ENCODE peak calls at places on chromosomes 16 and 17, in six cellular contexts. One of them, this sample, is unnamed.

GRCh38 chr17:75110307-75110937 is 653 bp downstream of the ARMC7 start:
- DNase-seq in H1: peak; percentile 77
- DNase-seq in HepG2: no peak
- DNase-seq in HCT116: no peak
- DNase-seq in K562: no peak
- DNase-seq in GM12878: no peak
- DNase-seq in this sample: no peak

GRCh38 chr16:70730944-70731343 is 45.1 kb upstream of the MTSS2 start:
- DNase-seq in H1: no peak
- DNase-seq in HepG2: no peak
- DNase-seq in HCT116: no peak
- DNase-seq in K562: no peak
- DNase-seq in GM12878: no peak
- DNase-seq in this sample: no peak

GRCh38 chr16:26605872-26606271 is 460.9 kb upstream of the C16orf82 start:
- DNase-seq in H1: no peak
- DNase-seq in HepG2: no peak
- DNase-seq in HCT116: no peak
- DNase-seq in K562: no peak
- DNase-seq in GM12878: no peak
- DNase-seq in this sample: no peak

GRCh38 chr16:13994239-13995106 is 74.5 kb downstream of the ERCC4 start:
- DNase-seq in H1: no peak
- DNase-seq in HepG2: no peak
- DNase-seq in HCT116: no peak
- DNase-seq in K562: no peak
- DNase-seq in GM12878: no peak
- DNase-seq in this sample: no peak

GRCh38 chr16:75506567-75506966 is 11.3 kb upstream of the CHST6 start:
- DNase-seq in H1: no peak
- DNase-seq in HepG2: peak; percentile 79
- DNase-seq in HCT116: peak; percentile 73
- DNase-seq in K562: no peak
- DNase-seq in GM12878: no peak
- DNase-seq in this sample: no peak

GRCh38 chr16:78447164-78447563 is 347.7 kb downstream of the WWOX start:
- DNase-seq in H1: no peak
- DNase-seq in HepG2: no peak
- DNase-seq in HCT116: no peak
- DNase-seq in K562: no peak
- DNase-seq in GM12878: no peak
- DNase-seq in this sample: no peak

GRCh38 chr17:76575570-76575969 is 10.1 kb downstream of the ST6GALNAC2 start:
- DNase-seq in H1: no peak
- DNase-seq in HepG2: no peak
- DNase-seq in HCT116: no peak
- DNase-seq in K562: no peak
- DNase-seq in GM12878: no peak
- DNase-seq in this sample: no peak

GRCh38 chr17:69357701-69358100 is 30.8 kb upstream of the ABCA5 start:
- DNase-seq in H1: no peak
- DNase-seq in HepG2: peak; percentile 32
- DNase-seq in HCT116: no peak
- DNase-seq in K562: no peak
- DNase-seq in GM12878: no peak
- DNase-seq in this sample: no peak

GRCh38 chr16:1961651-1962067 is 2.3 kb downstream of the NDUFB10 start:
- DNase-seq in H1: no peak
- DNase-seq in HepG2: peak; percentile 49
- DNase-seq in HCT116: no peak
- DNase-seq in K562: no peak
- DNase-seq in GM12878: no peak
- DNase-seq in this sample: no peak

GRCh38 chr17:46212634-46213435 is 19.6 kb upstream of the KANSL1 start:
- DNase-seq in H1: no peak
- DNase-seq in HepG2: peak; percentile 76
- DNase-seq in HCT116: peak; percentile 48
- DNase-seq in K562: peak; percentile 71
- DNase-seq in GM12878: no peak
- DNase-seq in this sample: no peak

GRCh38 chr16:75821117-75821516 is 94.8 kb upstream of the CPHXL start:
- DNase-seq in H1: no peak
- DNase-seq in HepG2: no peak
- DNase-seq in HCT116: no peak
- DNase-seq in K562: no peak
- DNase-seq in GM12878: no peak
- DNase-seq in this sample: no peak

GRCh38 chr17:17343160-17343735 is 40.1 kb downstream of the NT5M start:
- DNase-seq in H1: no peak
- DNase-seq in HepG2: no peak
- DNase-seq in HCT116: no peak
- DNase-seq in K562: no peak
- DNase-seq in GM12878: no peak
- DNase-seq in this sample: no peak

GRCh38 chr17:27199948-27200347 is 94.0 kb upstream of the WSB1 start:
- DNase-seq in H1: no peak
- DNase-seq in HepG2: no peak
- DNase-seq in HCT116: no peak
- DNase-seq in K562: peak; percentile 8
- DNase-seq in GM12878: no peak
- DNase-seq in this sample: no peak

GRCh38 chr17:17147821-17148220 is 58.3 kb downstream of the PLD6 start:
- DNase-seq in H1: no peak
- DNase-seq in HepG2: no peak
- DNase-seq in HCT116: no peak
- DNase-seq in K562: no peak
- DNase-seq in GM12878: no peak
- DNase-seq in this sample: no peak

DNA sequence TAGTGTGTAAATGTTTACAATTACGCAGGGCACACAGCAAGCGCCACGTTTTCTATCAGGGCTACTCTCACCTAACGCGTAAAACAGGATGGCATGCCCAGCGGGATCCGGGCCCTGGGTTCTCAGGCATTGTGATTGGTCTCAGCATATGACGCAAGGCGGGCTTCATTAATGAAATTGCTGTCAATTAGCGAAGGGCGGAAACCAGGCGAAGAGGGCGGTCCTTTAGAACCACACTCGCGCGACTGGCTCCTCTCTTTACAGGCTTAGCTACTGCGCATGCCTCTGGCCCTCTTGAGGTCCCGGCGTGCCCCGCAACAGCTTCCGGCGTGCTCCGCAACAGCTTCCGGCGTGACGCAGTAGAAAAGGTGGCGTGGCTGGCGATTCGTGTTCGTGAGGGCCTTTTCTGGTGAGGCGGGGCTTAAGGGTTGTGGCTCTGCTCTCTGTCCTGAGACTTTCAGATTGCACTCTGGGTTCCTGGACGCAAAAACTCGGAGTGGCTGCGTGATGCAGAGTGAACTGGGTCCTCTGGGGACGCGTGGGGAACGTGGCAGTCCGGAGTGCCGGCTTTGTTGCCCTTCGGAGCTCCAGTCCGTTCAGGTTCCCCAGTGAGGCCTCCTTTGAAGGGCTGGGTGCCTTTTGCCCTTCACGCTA is 9.2 kb downstream of the OR2C1 start:
- DNase-seq in H1: no peak
- DNase-seq in HepG2: peak; percentile 94
- DNase-seq in HCT116: no peak
- DNase-seq in K562: no peak
- DNase-seq in GM12878: peak; percentile 50
- DNase-seq in this sample: peak; percentile 98
- H3K4me1 ChIP-seq in H1: no peaks in the 10 kb centered on the region
- H3K4me1 ChIP-seq in HepG2: peaks cover 20% of the 10 kb centered on the region
- H3K4me1 ChIP-seq in HCT116: no peaks in the 10 kb centered on the region
- H3K4me1 ChIP-seq in K562: no peaks in the 10 kb centered on the region
- H3K4me1 ChIP-seq in GM12878: no peaks in the 10 kb centered on the region
- H3K4me1 ChIP-seq in this sample: no peaks in the 10 kb centered on the region

GRCh38 chr16:64397042-64397441 is 724.8 kb downstream of the CDH11 start:
- DNase-seq in H1: no peak
- DNase-seq in HepG2: no peak
- DNase-seq in HCT116: no peak
- DNase-seq in K562: no peak
- DNase-seq in GM12878: no peak
- DNase-seq in this sample: no peak
- TF ChIP-seq ZNF274 in H1: no peak
- TF ChIP-seq ZNF274 in HepG2: no peak
- TF ChIP-seq ZNF274 in HCT116: no peak
- TF ChIP-seq ZNF274 in K562: no peak
- TF ChIP-seq ZNF274 in GM12878: no peak
- TF ChIP-seq ZNF274 in this sample: no peak

GRCh38 chr16:19858654-19859018 is 26.0 kb downstream of the GPRC5B start:
- DNase-seq in H1: no peak
- DNase-seq in HepG2: no peak
- DNase-seq in HCT116: no peak
- DNase-seq in K562: no peak
- DNase-seq in GM12878: no peak
- DNase-seq in this sample: no peak
- H3K4me1 ChIP-seq in H1: peaks cover 51% of the 10 kb centered on the region
- H3K4me1 ChIP-seq in HepG2: no peaks in the 10 kb centered on the region
- H3K4me1 ChIP-seq in HCT116: no peaks in the 10 kb centered on the region
- H3K4me1 ChIP-seq in K562: no peaks in the 10 kb centered on the region
- H3K4me1 ChIP-seq in GM12878: no peaks in the 10 kb centered on the region
- H3K4me1 ChIP-seq in this sample: peaks cover 35% of the 10 kb centered on the region

GRCh38 chr16:60553316-60553801 is 1482.9 kb downstream of the CDH8 start:
- DNase-seq in H1: no peak
- DNase-seq in HepG2: no peak
- DNase-seq in HCT116: no peak
- DNase-seq in K562: no peak
- DNase-seq in GM12878: no peak
- DNase-seq in this sample: peak; percentile 33

GRCh38 chr16:60564588-60564987 is 1471.7 kb downstream of the CDH8 start:
- DNase-seq in H1: no peak
- DNase-seq in HepG2: no peak
- DNase-seq in HCT116: no peak
- DNase-seq in K562: no peak
- DNase-seq in GM12878: no peak
- DNase-seq in this sample: no peak

GRCh38 chr16:60558936-60559335 is 1477.3 kb downstream of the CDH8 start:
- DNase-seq in H1: no peak
- DNase-seq in HepG2: no peak
- DNase-seq in HCT116: no peak
- DNase-seq in K562: no peak
- DNase-seq in GM12878: no peak
- DNase-seq in this sample: no peak
- TF ChIP-seq ZNF274 in H1: no peak
- TF ChIP-seq ZNF274 in HepG2: no peak
- TF ChIP-seq ZNF274 in HCT116: no peak
- TF ChIP-seq ZNF274 in K562: no peak
- TF ChIP-seq ZNF274 in GM12878: no peak
- TF ChIP-seq ZNF274 in this sample: no peak

DNA sequence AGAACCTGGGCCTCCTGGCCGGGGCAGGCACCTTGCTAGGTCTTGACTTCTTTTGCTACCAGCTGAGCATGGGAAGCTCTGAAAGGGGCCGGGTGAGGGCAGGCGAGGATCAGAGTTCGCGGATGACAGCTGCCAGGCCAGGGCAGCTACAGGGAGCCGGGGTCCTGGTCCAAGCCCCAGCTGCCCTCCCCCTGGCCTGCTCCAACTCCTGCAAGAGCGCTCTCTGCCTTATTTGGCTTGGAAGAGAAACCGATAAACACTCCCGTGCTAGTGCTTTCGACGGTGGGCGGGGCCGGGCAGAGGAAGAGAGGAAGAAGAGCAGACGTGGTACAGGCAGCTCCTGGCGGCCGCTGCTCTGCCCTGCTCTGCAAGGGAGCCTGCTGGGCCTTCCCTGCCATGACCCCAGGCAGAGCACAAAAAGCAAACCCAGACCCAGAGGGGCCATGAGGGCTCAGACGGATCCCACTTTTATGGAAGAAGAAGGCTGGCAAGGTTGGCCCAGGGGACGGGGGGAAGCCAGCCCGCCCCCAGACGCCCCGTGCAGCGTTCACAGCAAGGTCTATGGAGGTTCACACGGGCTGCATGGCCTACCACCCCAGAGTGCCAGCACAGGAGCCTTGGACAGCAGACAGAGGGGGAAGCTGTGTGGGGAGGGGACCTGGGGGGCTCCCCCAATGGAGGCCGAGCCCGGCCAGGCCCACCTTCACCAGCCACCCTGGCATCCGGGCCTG is 25.6 kb downstream of the PIEZO1 start:
- DNase-seq in H1: no peak
- DNase-seq in HepG2: peak; percentile 98
- DNase-seq in HCT116: no peak
- DNase-seq in K562: no peak
- DNase-seq in GM12878: no peak
- DNase-seq in this sample: no peak
- H3K4me1 ChIP-seq in H1: peaks cover 31% of the 10 kb centered on the region
- H3K4me1 ChIP-seq in HepG2: peaks cover 60% of the 10 kb centered on the region
- H3K4me1 ChIP-seq in HCT116: peaks cover 47% of the 10 kb centered on the region
- H3K4me1 ChIP-seq in K562: peaks cover 24% of the 10 kb centered on the region
- H3K4me1 ChIP-seq in GM12878: no peaks in the 10 kb centered on the region
- H3K4me1 ChIP-seq in this sample: peaks cover 60% of the 10 kb centered on the region

GRCh38 chr16:68097088-68097487 is 11.9 kb downstream of the NFATC3 start:
- DNase-seq in H1: no peak
- DNase-seq in HepG2: peak; percentile 64
- DNase-seq in HCT116: no peak
- DNase-seq in K562: no peak
- DNase-seq in GM12878: no peak
- DNase-seq in this sample: no peak

GRCh38 chr16:68096491-68096890 is 11.3 kb downstream of the NFATC3 start:
- DNase-seq in H1: no peak
- DNase-seq in HepG2: no peak
- DNase-seq in HCT116: no peak
- DNase-seq in K562: no peak
- DNase-seq in GM12878: no peak
- DNase-seq in this sample: no peak

GRCh38 chr16:68091604-68092261 is 6.6 kb downstream of the NFATC3 start:
- DNase-seq in H1: no peak
- DNase-seq in HepG2: peak; percentile 70
- DNase-seq in HCT116: no peak
- DNase-seq in K562: no peak
- DNase-seq in GM12878: no peak
- DNase-seq in this sample: no peak

GRCh38 chr16:68094614-68094934 is 9.4 kb downstream of the NFATC3 start:
- DNase-seq in H1: no peak
- DNase-seq in HepG2: no peak
- DNase-seq in HCT116: no peak
- DNase-seq in K562: no peak
- DNase-seq in GM12878: no peak
- DNase-seq in this sample: no peak

DNA sequence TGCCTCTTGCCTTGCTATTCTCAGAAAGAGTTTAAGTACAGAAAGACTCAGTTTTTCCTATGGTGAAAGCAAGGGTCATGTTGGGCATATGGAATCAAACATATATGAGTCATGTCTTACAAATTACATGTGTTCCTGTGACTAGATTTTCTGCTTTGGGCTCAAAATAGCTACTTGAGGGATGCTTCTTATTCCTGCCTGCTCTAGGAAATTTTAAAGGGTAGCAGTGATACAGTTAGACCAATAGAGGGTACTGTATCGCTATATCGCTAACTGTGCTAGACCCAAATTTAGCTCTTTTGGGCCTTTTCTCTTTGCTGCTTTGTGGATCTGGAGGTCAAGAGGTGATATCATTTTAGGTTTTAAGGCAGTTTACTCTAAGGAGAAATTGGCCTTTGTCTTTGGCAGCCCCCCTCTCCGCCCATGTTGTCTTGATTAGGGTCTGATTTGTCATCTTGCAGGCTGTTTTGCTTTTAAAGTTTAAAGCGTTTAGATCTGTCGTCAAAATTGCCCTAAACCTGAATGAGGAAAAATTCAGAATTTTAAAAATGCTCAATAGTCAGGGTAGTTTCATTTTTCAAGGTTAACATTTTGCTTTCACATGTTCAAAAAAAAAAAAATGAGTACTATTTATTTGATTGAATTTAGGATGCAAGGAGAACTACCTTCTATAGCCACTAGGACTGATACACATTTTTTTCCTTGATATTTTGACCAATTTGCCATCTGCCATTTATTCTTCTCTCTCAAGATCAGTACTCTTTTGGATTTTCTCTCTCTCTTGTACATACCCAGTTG is 8.8 kb downstream of the NFATC3 start:
- DNase-seq in H1: no peak
- DNase-seq in HepG2: no peak
- DNase-seq in HCT116: no peak
- DNase-seq in K562: no peak
- DNase-seq in GM12878: no peak
- DNase-seq in this sample: no peak
- TF ChIP-seq ZNF274 in H1: no peak
- TF ChIP-seq ZNF274 in HepG2: no peak
- TF ChIP-seq ZNF274 in HCT116: no peak
- TF ChIP-seq ZNF274 in K562: no peak
- TF ChIP-seq ZNF274 in GM12878: no peak
- TF ChIP-seq ZNF274 in this sample: no peak